ENCODE peak calls at places on chromosomes 11 and 22, in four cellular contexts. I is tibial artery, U is tibial nerve, M is fibroblast of lung. C is an unnamed sample.
A peak's percentile ranks its signal among the peaks of the same experiment; 100 is the strongest.

GRCh38 chr11:112320668-112321067 is 60.0 kb upstream of the PLET1 start:
- DNase-seq in M (peak; percentile 88), I (peak; percentile 58), U (peak; percentile 51), C (no peak)

GRCh38 chr11:61815790-61816735 is 740 bp downstream of the FADS1 start:
- DNase-seq in I (peak; percentile 67), M (peak; percentile 81), U (peak; percentile 44), C (peak; percentile 84)

GRCh38 chr11:89168396-89168795 is 9.3 kb upstream of the TYR start:
- DNase-seq in M (no peak), U (no peak), I (no peak), C (no peak)

GRCh38 chr11:34053161-34053686 is 1.7 kb downstream of the CAPRIN1 start:
- DNase-seq in M (peak; percentile 77), I (peak; percentile 66), U (peak; percentile 28), C (peak; percentile 86)

GRCh38 chr11:111777094-111778046 is 11.2 kb upstream of the PPP2R1B start:
- DNase-seq in I (no peak), U (no peak), M (peak; percentile 67), C (no peak)

GRCh38 chr11:115657586-115657985 is 153.4 kb upstream of the CADM1 start:
- DNase-seq in I (no peak), U (no peak), M (peak; percentile 68), C (no peak)

GRCh38 chr22:36415415-36416168 is 27.8 kb upstream of the MYH9 start:
- DNase-seq in M (no peak), I (no peak), U (no peak), C (no peak)

GRCh38 chr11:111739299-111739698 is 26.9 kb downstream of the PPP2R1B start:
- DNase-seq in M (no peak), U (no peak), I (no peak), C (no peak)

GRCh38 chr11:86219291-86220193 is 25.0 kb upstream of the EED start:
- DNase-seq in M (no peak), U (no peak), I (no peak), C (no peak)

GRCh38 chr22:35985361-35985760 is 43.3 kb downstream of the RBFOX2 start:
- DNase-seq in M (no peak), I (no peak), U (no peak), C (no peak)

GRCh38 chr11:125514336-125515101 is 18.5 kb upstream of the FEZ1 start:
- DNase-seq in U (no peak), I (peak; percentile 30), M (peak; percentile 86), C (no peak)

GRCh38 chr11:62664405-62665074 is 470 bp downstream of the C11orf98 start:
- DNase-seq in M (peak; percentile 67), U (no peak), I (no peak), C (no peak)

GRCh38 chr11:69936750-69937149 is 117.5 kb upstream of the FGF3 start:
- DNase-seq in I (no peak), M (no peak), U (no peak), C (no peak)

GRCh38 chr11:14371249-14371648 is 12.3 kb upstream of the RRAS2 start:
- DNase-seq in U (no peak), I (no peak), M (no peak), C (no peak)

GRCh38 chr11:112529071-112529470 is 268.4 kb upstream of the PLET1 start:
- DNase-seq in I (no peak), M (no peak), U (no peak), C (no peak)

GRCh38 chr22:26592368-26593015 is 2.6 kb upstream of the TPST2 start:
- DNase-seq in U (no peak), I (no peak), M (no peak), C (no peak)

GRCh38 chr22:16810188-16810802 is 14.9 kb downstream of the XKR3 start:
- DNase-seq in M (no peak), I (no peak), U (no peak), C (no peak)

GRCh38 chr11:73240190-73240781 is 22.2 kb downstream of the P2RY2 start:
- DNase-seq in M (peak; percentile 41), U (no peak), I (no peak), C (no peak)

GRCh38 chr11:124745835-124746620 is 6.0 kb downstream of the VSIG2 start:
- DNase-seq in U (no peak), M (no peak), I (no peak), C (peak; percentile 80)

GRCh38 chr11:32659672-32660071 is 76.0 kb downstream of the EIF3M start:
- DNase-seq in U (no peak), M (peak; percentile 1), I (no peak), C (no peak)

GRCh38 chr22:48745842-48746788 is 1081.6 kb downstream of the BRD1 start:
- DNase-seq in U (no peak), I (peak; percentile 16), M (no peak), C (no peak)

GRCh38 chr11:121790435-121790834 is 325.6 kb downstream of the BLID start:
- DNase-seq in U (no peak), M (no peak), I (no peak), C (no peak)

GRCh38 chr11:119509277-119509841 is 86.4 kb upstream of the THY1 start:
- DNase-seq in I (no peak), M (peak; percentile 77), U (no peak), C (no peak)

GRCh38 chr11:1930448-1930802 is 10.9 kb downstream of the TNNT3 start:
- DNase-seq in M (peak; percentile 20), U (no peak), I (no peak), C (no peak)

GRCh38 chr11:43517518-43517917 is 158.8 kb downstream of the TTC17 start:
- DNase-seq in I (no peak), M (peak; percentile 33), U (no peak), C (no peak)

GRCh38 chr11:102831128-102831708 is 12.2 kb downstream of the MMP3 start:
- DNase-seq in I (no peak), U (peak; percentile 30), M (peak; percentile 53), C (peak; percentile 82)

GRCh38 chr11:69048056-69048717 is 545 bp upstream of the TPCN2 start:
- DNase-seq in I (no peak), U (no peak), M (peak; percentile 12), C (no peak)

DNA sequence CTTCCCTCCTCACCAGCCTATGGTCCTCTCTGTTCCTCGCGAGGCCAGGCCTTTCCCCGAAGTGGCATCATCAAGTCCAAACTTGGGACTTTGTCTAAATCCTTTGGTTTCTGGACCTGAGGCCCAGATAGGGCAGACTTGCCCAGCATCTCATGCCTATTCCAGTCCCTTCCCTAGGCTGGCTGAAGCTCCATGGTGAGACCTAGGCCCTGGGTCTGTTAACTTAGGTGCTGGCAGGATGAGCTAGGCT is 11.5 kb downstream of the RELA start:
- DNase-seq in M (no peak), I (no peak), U (no peak), C (peak; percentile 63)
- H3K27ac ChIP-seq in M (peak overlapping the region; percentile 95), I (peak overlapping the region; percentile 94), U (peak overlapping the region; percentile 91), C (peak overlapping the region; percentile 94)

DNA sequence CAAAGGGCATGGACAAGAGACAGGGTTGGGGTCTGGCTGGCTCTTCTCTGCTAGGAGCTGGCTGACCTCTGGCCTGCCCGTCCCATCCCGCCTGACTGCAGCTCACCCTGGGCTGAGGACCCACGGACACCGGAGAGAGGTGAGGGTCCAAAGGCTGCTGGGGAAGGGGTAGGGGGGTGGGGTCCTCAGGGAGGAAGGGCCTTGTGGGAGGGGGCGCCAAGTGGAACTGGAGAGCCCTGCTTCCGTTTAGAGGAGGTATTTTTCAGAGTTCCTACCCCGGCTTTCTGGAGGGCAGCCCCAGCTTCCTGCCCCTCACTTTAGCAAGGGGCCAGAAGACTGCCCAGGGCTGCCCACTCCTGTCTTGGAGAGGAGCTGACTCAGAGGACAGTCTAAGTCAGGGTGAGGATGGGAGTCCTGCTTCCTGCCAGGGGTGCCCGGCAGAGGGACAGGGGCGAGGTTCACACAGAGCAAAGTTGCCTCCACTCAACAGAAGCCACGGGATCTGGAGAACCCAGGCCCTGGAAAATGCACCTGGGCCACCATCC is 7.1 kb downstream of the LARGE2 start:
- DNase-seq in I (no peak), M (no peak), U (no peak), C (no peak)
- H3K27ac ChIP-seq in I (no peak overlapping the region), M (no peak overlapping the region), U (no peak overlapping the region), C (peak overlapping the region; percentile 72)

GRCh38 chr11:11035331-11035730 is 177.5 kb upstream of the ZBED5 start:
- DNase-seq in M (no peak), U (no peak), I (no peak), C (no peak)

GRCh38 chr11:11036185-11037161 is 178.6 kb upstream of the ZBED5 start:
- DNase-seq in M (peak; percentile 65), U (no peak), I (no peak), C (no peak)

GRCh38 chr11:11039249-11039965 is 181.6 kb upstream of the ZBED5 start:
- DNase-seq in M (no peak), U (no peak), I (no peak), C (no peak)

GRCh38 chr11:11037162-11037732 is 179.4 kb upstream of the ZBED5 start:
- DNase-seq in M (no peak), I (no peak), U (no peak), C (no peak)

DNA sequence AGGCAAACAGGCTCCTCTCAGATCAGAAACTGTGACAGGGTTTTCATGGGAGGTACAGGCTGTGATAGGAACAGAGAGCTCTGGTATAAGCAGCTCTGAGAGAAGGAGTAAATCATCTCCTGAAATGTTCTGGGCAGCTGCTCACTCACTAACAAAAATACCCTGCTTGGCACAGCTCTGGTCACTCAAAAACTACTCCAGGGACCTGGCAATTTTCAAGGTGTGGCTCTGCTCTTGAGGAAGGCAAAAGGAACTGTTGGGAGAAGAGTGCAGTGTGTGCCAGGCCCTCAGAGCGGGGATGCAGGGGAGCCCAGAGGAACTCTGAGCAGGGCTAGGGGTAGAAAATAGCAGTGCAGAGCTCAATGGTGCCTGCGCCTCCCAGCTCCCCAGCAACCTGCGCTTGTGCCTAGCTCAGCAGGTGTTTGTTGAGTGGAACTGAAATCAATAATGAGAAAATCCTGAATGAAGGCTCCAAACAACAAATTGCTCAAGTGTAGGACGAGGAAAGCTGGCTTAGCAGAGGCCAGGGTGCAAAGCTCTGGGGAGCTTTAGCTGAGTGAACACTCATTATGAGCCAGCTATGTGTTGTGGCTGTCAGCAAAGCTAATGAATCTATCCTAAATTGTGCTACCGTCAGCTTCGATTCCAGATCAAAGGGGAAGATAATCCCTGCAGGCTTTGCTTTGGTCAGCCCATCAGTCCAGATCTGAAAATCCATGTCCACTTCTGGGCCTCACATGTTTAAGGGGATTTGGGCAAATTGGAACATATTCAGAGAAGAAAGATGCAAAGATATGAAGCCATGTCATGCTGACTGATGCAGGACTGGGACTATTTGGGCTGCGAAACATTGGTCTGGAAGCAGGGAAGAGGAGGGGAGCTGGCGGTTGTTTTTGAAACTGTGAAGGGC is 180.7 kb upstream of the ZBED5 start:
- DNase-seq in I (no peak), M (no peak), U (no peak), C (no peak)
- H3K27ac ChIP-seq in I (peak overlapping the region; percentile 70), M (no peak overlapping the region), U (no peak overlapping the region), C (no peak overlapping the region)

GRCh38 chr11:36044636-36045035 is 100.8 kb downstream of the LDLRAD3 start:
- DNase-seq in U (no peak), I (no peak), M (no peak), C (no peak)

GRCh38 chr11:36037031-36037430 is 93.2 kb downstream of the LDLRAD3 start:
- DNase-seq in U (no peak), M (peak; percentile 69), I (no peak), C (no peak)

DNA sequence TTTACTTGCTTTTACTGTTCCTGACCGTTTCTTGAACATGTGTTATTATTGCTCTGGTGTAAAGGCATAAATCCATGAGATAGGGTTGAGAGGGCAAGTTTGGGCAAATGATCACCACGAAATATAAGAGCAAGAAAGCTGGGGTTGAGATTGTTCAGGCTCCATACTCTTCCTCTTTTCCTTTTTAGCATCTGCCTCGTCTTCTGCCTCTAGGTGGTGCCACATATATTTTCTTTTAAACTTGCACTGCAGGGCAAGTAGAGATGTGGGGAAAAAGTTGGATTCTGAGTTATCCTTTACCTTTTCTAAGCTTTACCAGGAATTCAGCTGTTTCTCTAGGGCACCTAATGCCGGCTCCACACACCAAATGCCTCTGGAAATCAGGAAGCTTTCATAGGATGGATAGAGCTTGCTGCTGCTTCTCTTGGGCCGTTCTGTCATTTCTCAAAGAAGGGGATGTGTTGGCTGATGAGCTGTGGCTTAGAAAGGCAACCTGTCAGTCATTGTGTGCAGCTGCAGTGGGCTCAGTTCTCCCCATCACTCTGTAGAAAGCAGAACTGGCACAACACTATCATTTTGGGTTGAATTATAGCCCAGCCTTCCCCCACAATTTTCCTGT is 98.2 kb downstream of the LDLRAD3 start:
- DNase-seq in M (no peak), U (no peak), I (no peak), C (no peak)
- H3K27ac ChIP-seq in M (no peak overlapping the region), U (no peak overlapping the region), I (no peak overlapping the region), C (no peak overlapping the region)